ENCODE peak calls at places on chromosomes 3 and 15, in four cellular contexts. I, S, Q and C are unnamed samples.

GRCh38 chr3:48856469-48856868 is 8.8 kb upstream of the PRKAR2A start:
- DNase-seq in I (no peak), S (no peak), Q (no peak), C (no peak)

GRCh38 chr15:71052356-71052755 is 62.9 kb upstream of the THSD4 start:
- DNase-seq in I (no peak), S (no peak), Q (no peak), C (no peak)

GRCh38 chr3:18501679-18502343 is 76.7 kb upstream of the SATB1 start:
- DNase-seq in I (no peak), S (no peak), Q (no peak), C (no peak)

GRCh38 chr3:101151286-101151901 is 158.2 kb upstream of the ABI3BP start:
- DNase-seq in I (no peak), S (no peak), Q (no peak), C (no peak)

GRCh38 chr3:16377196-16377595 is 112.2 kb downstream of the OXNAD1 start:
- DNase-seq in I (peak), S (no peak), Q (no peak), C (no peak)

GRCh38 chr3:2247831-2248230 is 149.2 kb downstream of the CNTN4 start:
- DNase-seq in I (no peak), S (no peak), Q (no peak), C (no peak)

GRCh38 chr3:146469206-146470017 is at the start of gene PLSCR2:
- DNase-seq in I (peak), S (peak), Q (no peak), C (no peak)

GRCh38 chr3:45011756-45012441 is 14.2 kb upstream of the CLEC3B start:
- DNase-seq in I (no peak), S (no peak), Q (no peak), C (no peak)

GRCh38 chr15:72227192-72227586 is 3.8 kb downstream of the PKM start:
- DNase-seq in I (peak), S (no peak), Q (peak), C (no peak)

GRCh38 chr3:126545544-126545943 is 13.2 kb downstream of the C3orf22 start:
- DNase-seq in I (no peak), S (no peak), Q (no peak), C (no peak)

GRCh38 chr15:53811530-53811929 is 52.1 kb upstream of the WDR72 start:
- DNase-seq in I (no peak), S (no peak), Q (peak), C (no peak)

GRCh38 chr3:2615080-2615479 is 495.1 kb downstream of the IL5RA start:
- DNase-seq in I (no peak), S (no peak), Q (no peak), C (no peak)

GRCh38 chr3:195111322-195111710 is 159.6 kb downstream of the XXYLT1 start:
- DNase-seq in I (no peak), S (no peak), Q (no peak), C (no peak)

GRCh38 chr3:14532691-14533456 is 7.3 kb downstream of the GRIP2 start:
- DNase-seq in I (no peak), S (peak), Q (peak), C (no peak)

GRCh38 chr3:184241447-184242296 is 7.1 kb downstream of the ALG3 start:
- DNase-seq in I (no peak), S (peak), Q (peak), C (no peak)

GRCh38 chr3:50230833-50231125 is 5.2 kb upstream of the GNAI2 start:
- DNase-seq in I (no peak), S (no peak), Q (no peak), C (no peak)

DNA sequence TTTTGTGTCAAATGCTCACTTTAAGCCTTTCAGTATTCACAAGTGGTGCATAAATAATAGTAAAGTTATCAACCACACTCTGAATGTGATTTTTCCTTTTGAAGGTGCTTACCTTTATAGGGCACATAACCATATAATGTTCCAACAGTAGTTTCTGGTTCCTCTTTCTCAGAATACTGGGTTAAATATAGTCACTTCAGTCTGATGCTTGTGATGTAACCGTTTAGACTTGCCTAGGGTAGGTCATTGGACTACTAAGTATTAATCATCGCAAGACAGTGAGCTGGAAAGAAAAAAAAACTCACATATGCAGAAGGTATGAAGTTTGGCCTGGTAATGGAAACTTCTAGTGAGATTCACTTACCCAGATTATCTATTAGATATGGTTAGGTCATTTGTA is 1.9 kb downstream of the KBTBD8 start:
- DNase-seq in I (peak), S (no peak), Q (no peak), C (no peak)
- TF ChIP-seq FOXM1 in I (peak), S (no peak), Q (no peak), C (no peak)

GRCh38 chr3:143184098-143184497 is 64.5 kb downstream of the CHST2 start:
- DNase-seq in I (no peak), S (no peak), Q (no peak), C (no peak)

GRCh38 chr3:143190101-143190500 is 70.5 kb downstream of the CHST2 start:
- DNase-seq in I (no peak), S (no peak), Q (no peak), C (no peak)

GRCh38 chr3:143188881-143189280 is 69.3 kb downstream of the CHST2 start:
- DNase-seq in I (no peak), S (no peak), Q (no peak), C (no peak)

GRCh38 chr3:143185401-143185800 is 65.8 kb downstream of the CHST2 start:
- DNase-seq in I (no peak), S (no peak), Q (no peak), C (no peak)

DNA sequence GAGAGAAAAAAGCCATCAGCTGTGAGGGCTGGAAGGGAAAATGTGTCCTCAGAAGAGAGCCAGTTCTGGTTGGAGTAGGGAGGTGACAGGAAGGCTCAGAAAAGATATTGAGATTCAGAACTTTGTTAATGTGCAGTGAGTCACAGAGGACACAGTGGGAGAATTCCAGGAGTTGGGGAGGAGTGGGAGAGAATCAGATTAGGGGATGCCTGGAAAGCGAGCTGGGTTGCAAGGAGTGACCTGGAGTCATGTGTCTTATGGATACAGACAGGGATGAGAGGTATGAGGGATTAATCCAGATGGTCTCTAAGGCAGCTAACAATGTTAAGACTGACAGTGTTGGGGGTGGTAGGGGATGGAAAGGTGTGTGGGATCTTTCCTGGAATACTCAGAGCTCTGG is 67.6 kb downstream of the CHST2 start:
- DNase-seq in I (no peak), S (no peak), Q (no peak), C (no peak)
- TF ChIP-seq FOXK2 in I (no peak), S (no peak), Q (no peak), C (no peak)

DNA sequence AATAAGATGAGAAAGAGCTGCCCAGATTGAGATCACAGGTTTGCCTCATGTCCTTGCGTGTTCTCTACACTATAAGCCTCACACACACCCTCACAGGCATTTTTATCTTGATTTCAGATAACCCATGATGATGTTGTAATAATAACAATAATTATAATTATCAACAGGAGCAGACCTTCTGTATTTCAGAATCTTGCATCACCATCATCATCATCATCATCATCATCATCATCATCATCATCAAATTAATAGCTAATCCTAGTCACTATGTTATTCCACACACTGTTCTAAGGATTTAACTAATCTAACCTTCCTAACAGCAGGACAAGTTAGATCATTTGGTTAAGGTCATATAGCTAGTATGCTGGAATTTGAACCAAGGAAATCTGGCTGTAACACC is 1.9 kb upstream of the SH2D7 start:
- DNase-seq in I (no peak), S (no peak), Q (no peak), C (no peak)
- TF ChIP-seq FOXM1 in I (no peak), S (no peak), Q (no peak), C (no peak)

GRCh38 chr3:40585381-40586016 is 60.7 kb downstream of the ZNF621 start:
- DNase-seq in I (no peak), S (no peak), Q (no peak), C (no peak)
- TF ChIP-seq FOXK2 in I (no peak), S (no peak), Q (no peak), C (no peak)